ENCODE peak calls at places on chromosomes 3 and 15, in six cellular contexts. V, P, B, A, J and N are unnamed samples.

GRCh38 chr3:72157782-72158638 is 373.1 kb upstream of the PROK2 start:
- DNase-seq in V (no peak), P (no peak), J (no peak), A (no peak), B (no peak), N (no peak)

GRCh38 chr3:149845570-149846244 is 32.7 kb downstream of the RNF13 start:
- DNase-seq in A (no peak), B (peak), J (no peak), V (no peak), P (no peak), N (no peak)

GRCh38 chr3:171028779-171029232 is 2.3 kb upstream of the SLC2A2 start:
- DNase-seq in J (no peak), B (peak), P (no peak), V (no peak), A (peak), N (peak)

GRCh38 chr15:87944051-87944450 is 312.5 kb downstream of the NTRK3 start:
- DNase-seq in J (no peak), P (no peak), B (no peak), A (no peak), V (no peak), N (no peak)

GRCh38 chr3:32177702-32178198 is 60.7 kb upstream of the CMTM8 start:
- DNase-seq in P (peak), V (peak), J (no peak), B (peak), A (peak), N (peak)

GRCh38 chr3:37320276-37320675 is 145.9 kb upstream of the LRRFIP2 start:
- DNase-seq in V (no peak), J (no peak), P (peak), A (no peak), B (no peak), N (no peak)

GRCh38 chr3:185760550-185760949 is 64.3 kb downstream of the IGF2BP2 start:
- DNase-seq in A (no peak), P (no peak), J (no peak), B (no peak), V (no peak), N (no peak)

GRCh38 chr3:126023390-126023789 is 54.4 kb downstream of the ROPN1B start:
- DNase-seq in P (no peak), V (no peak), J (no peak), B (no peak), A (no peak), N (no peak)

GRCh38 chr3:196049567-196050122 is 32.2 kb downstream of the TFRC start:
- DNase-seq in J (no peak), A (no peak), P (no peak), V (no peak), B (no peak), N (no peak)

GRCh38 chr15:39661776-39662175 is 80.9 kb downstream of the THBS1 start:
- DNase-seq in J (no peak), P (no peak), V (no peak), A (peak), B (no peak), N (no peak)

GRCh38 chr3:184786271-184787010 is 25.5 kb upstream of the VPS8 start:
- DNase-seq in V (peak), A (peak), B (peak), J (no peak), P (no peak), N (peak)

GRCh38 chr15:70258369-70259029 is 160.8 kb upstream of the TLE3 start:
- DNase-seq in B (no peak), V (peak), J (peak), P (peak), A (no peak), N (no peak)

GRCh38 chr15:37616215-37616614 is 318.2 kb upstream of the TMCO5A start:
- DNase-seq in B (no peak), V (no peak), J (no peak), P (no peak), A (no peak), N (no peak)

GRCh38 chr3:159209459-159209858 is 407.6 kb downstream of the MFSD1 start:
- DNase-seq in A (no peak), J (no peak), V (no peak), P (no peak), B (no peak), N (no peak)

GRCh38 chr3:133038731-133039398 is 674 bp downstream of the TMEM108 start:
- DNase-seq in B (no peak), A (no peak), J (no peak), P (peak), V (no peak), N (no peak)

GRCh38 chr3:167125612-167126407 is 254.3 kb downstream of the ZBBX start:
- DNase-seq in J (no peak), B (peak), A (no peak), P (no peak), V (no peak), N (peak)

GRCh38 chr15:25597576-25597975 is 158.8 kb upstream of the UBE3A start:
- DNase-seq in P (no peak), A (no peak), V (no peak), J (no peak), B (no peak), N (no peak)

GRCh38 chr15:65887565-65887964 is 18.3 kb downstream of the RAB11A start:
- DNase-seq in J (no peak), A (no peak), V (peak), P (no peak), B (no peak), N (no peak)

GRCh38 chr15:75036269-75036668 is 12.9 kb downstream of the PPCDC start:
- DNase-seq in B (peak), P (no peak), V (no peak), J (no peak), A (no peak), N (peak)

GRCh38 chr3:116524455-116524854 is 79.2 kb upstream of the LSAMP start:
- DNase-seq in J (no peak), B (no peak), A (no peak), P (no peak), V (no peak), N (no peak)

GRCh38 chr3:53150247-53151085 is 10.5 kb upstream of the PRKCD start:
- DNase-seq in P (no peak), B (no peak), J (peak), A (no peak), V (no peak), N (no peak)